ENCODE peak calls at places on chromosomes 6 and 20, in nine cellular contexts. U is ascending aorta, S is endothelial cell, P is Panc1, L is GM04504, R is activated gamma-delta T cell treated with Interleukin-2 at 50 U/mL for 16 hours, W is IMR-90, M is RWPE1, J is HTR-8/SVneo. A is an unnamed sample.

GRCh38 chr20:60718743-60719142 is 533.3 kb upstream of the CDH4 start:
- DNase-seq in U (no peak), S (peak; percentile 6), P (no peak), L (no peak), R (no peak), W (no peak), M (no peak), J (no peak), A (peak; percentile 22)

GRCh38 chr20:24450646-24451376 is 18.6 kb upstream of the SYNDIG1 start:
- DNase-seq in U (peak; percentile 28), S (no peak), P (no peak), L (no peak), R (no peak), W (no peak), M (no peak), J (no peak), A (no peak)

GRCh38 chr6:39707962-39708683 is 17.1 kb downstream of the KIF6 start:
- DNase-seq in U (no peak), S (no peak), P (no peak), L (no peak), R (no peak), W (no peak), M (no peak), J (no peak), A (no peak)

GRCh38 chr6:36977470-36977941 is 8.5 kb downstream of the MTCH1 start:
- DNase-seq in U (no peak), S (no peak), P (no peak), L (no peak), R (no peak), W (no peak), M (no peak), J (no peak), A (peak; percentile 45)

GRCh38 chr6:35230498-35230897 is 16.7 kb downstream of the SCUBE3 start:
- DNase-seq in U (no peak), S (no peak), P (no peak), L (no peak), R (no peak), W (no peak), M (no peak), J (no peak), A (no peak)

GRCh38 chr6:149897015-149897697 is 757 bp downstream of the RAET1E start:
- DNase-seq in U (peak; percentile 94), S (no peak), P (no peak), L (peak; percentile 94), R (no peak), W (peak; percentile 92), M (peak; percentile 88), J (peak; percentile 54), A (no peak)

GRCh38 chr6:138278326-138278725 is 60.0 kb upstream of the PBOV1 start:
- DNase-seq in U (no peak), S (no peak), P (no peak), L (no peak), R (no peak), W (peak; percentile 2), M (peak; percentile 28), J (peak; percentile 24), A (peak; percentile 26)

GRCh38 chr6:35391240-35391968 is 49.0 kb downstream of the PPARD start:
- DNase-seq in U (no peak), S (no peak), P (no peak), L (peak; percentile 60), R (no peak), W (peak; percentile 97), M (peak; percentile 83), J (peak; percentile 86), A (no peak)

GRCh38 chr20:57440678-57441509 is 49.7 kb downstream of the RBM38 start:
- DNase-seq in U (peak; percentile 95), S (no peak), P (no peak), L (peak; percentile 24), R (no peak), W (peak; percentile 66), M (no peak), J (no peak), A (peak; percentile 59)

GRCh38 chr6:128519132-128519930 is 1.1 kb downstream of the PTPRK start:
- DNase-seq in U (peak; percentile 69), S (peak; percentile 44), P (no peak), L (no peak), R (peak; percentile 8), W (peak; percentile 45), M (peak; percentile 39), J (peak; percentile 52), A (peak; percentile 65)

GRCh38 chr20:17835941-17836861 is 132.4 kb downstream of the SNX5 start:
- DNase-seq in U (peak; percentile 86), S (no peak), P (no peak), L (peak; percentile 63), R (no peak), W (peak; percentile 87), M (no peak), J (no peak), A (no peak)

GRCh38 chr20:1469306-1469905 is 2.8 kb upstream of the NSFL1C start:
- DNase-seq in U (no peak), S (no peak), P (no peak), L (no peak), R (no peak), W (no peak), M (no peak), J (no peak), A (no peak)

GRCh38 chr6:41408982-41409381 is 73.6 kb downstream of the NCR2 start:
- DNase-seq in U (no peak), S (no peak), P (no peak), L (no peak), R (no peak), W (no peak), M (no peak), J (no peak), A (no peak)

GRCh38 chr20:49104365-49104648 is 58.2 kb downstream of the CSE1L start:
- DNase-seq in U (no peak), S (no peak), P (no peak), L (no peak), R (no peak), W (no peak), M (no peak), J (no peak), A (peak; percentile 20)

GRCh38 chr6:28212510-28213212 is 12.4 kb upstream of the ZSCAN9 start:
- DNase-seq in U (no peak), S (peak; percentile 73), P (peak; percentile 97), L (peak; percentile 60), R (no peak), W (peak; percentile 90), M (peak; percentile 85), J (peak; percentile 45), A (no peak)

GRCh38 chr20:62587757-62588402 is 54.4 kb upstream of the SLCO4A1 start:
- DNase-seq in U (no peak), S (peak; percentile 33), P (no peak), L (peak; percentile 2), R (no peak), W (no peak), M (peak; percentile 56), J (peak; percentile 73), A (no peak)

GRCh38 chr6:155117266-155117665 is 122.2 kb downstream of the TIAM2 start:
- DNase-seq in U (no peak), S (no peak), P (no peak), L (peak; percentile 75), R (no peak), W (peak; percentile 86), M (no peak), J (peak; percentile 63), A (no peak)

GRCh38 chr20:49747707-49748524 is 34.2 kb upstream of the B4GALT5 start:
- DNase-seq in U (peak; percentile 90), S (peak; percentile 7), P (no peak), L (no peak), R (no peak), W (peak; percentile 50), M (no peak), J (no peak), A (no peak)

GRCh38 chr6:105587349-105588115 is 184.7 kb upstream of the PREP start:
- DNase-seq in U (no peak), S (no peak), P (no peak), L (peak; percentile 89), R (no peak), W (peak; percentile 43), M (peak; percentile 38), J (no peak), A (no peak)

GRCh38 chr6:54204921-54205511 is 93.8 kb downstream of the MLIP start:
- DNase-seq in U (no peak), S (no peak), P (no peak), L (no peak), R (no peak), W (no peak), M (no peak), J (no peak), A (no peak)

GRCh38 chr6:133855599-133855972 is 33.3 kb upstream of the TCF21 start:
- DNase-seq in U (no peak), S (no peak), P (no peak), L (no peak), R (no peak), W (no peak), M (no peak), J (no peak), A (no peak)

GRCh38 chr6:129606664-129607063 is 103.3 kb downstream of the ARHGAP18 start:
- DNase-seq in U (no peak), S (no peak), P (no peak), L (no peak), R (no peak), W (peak; percentile 75), M (no peak), J (no peak), A (no peak)